ENCODE peak calls at places on chromosomes 1 and 21, in six cellular contexts. One of them, this sample, is unnamed.

GRCh38 chr1:7198664-7199063 is 413.4 kb downstream of the CAMTA1 start:
- DNase-seq in heart left ventricle: no peak
- DNase-seq in pancreas: no peak
- DNase-seq in sigmoid colon: no peak
- DNase-seq in breast epithelium: no peak
- DNase-seq in body of pancreas: no peak
- DNase-seq in this sample: no peak

GRCh38 chr1:105386489-105386888 is 1636.8 kb downstream of the AMY1C start:
- DNase-seq in heart left ventricle: peak; percentile 11
- DNase-seq in pancreas: no peak
- DNase-seq in sigmoid colon: no peak
- DNase-seq in breast epithelium: no peak
- DNase-seq in body of pancreas: no peak
- DNase-seq in this sample: no peak

GRCh38 chr1:209557216-209557615 is 26.3 kb upstream of the CAMK1G start:
- DNase-seq in heart left ventricle: no peak
- DNase-seq in pancreas: no peak
- DNase-seq in sigmoid colon: no peak
- DNase-seq in breast epithelium: no peak
- DNase-seq in body of pancreas: no peak
- DNase-seq in this sample: no peak

GRCh38 chr1:42937141-42937696 is 21.4 kb downstream of the SLC2A1 start:
- DNase-seq in heart left ventricle: no peak
- DNase-seq in pancreas: no peak
- DNase-seq in sigmoid colon: peak; percentile 37
- DNase-seq in breast epithelium: peak; percentile 34
- DNase-seq in body of pancreas: no peak
- DNase-seq in this sample: peak; percentile 14

GRCh38 chr1:7379445-7379971 is 391.6 kb upstream of the VAMP3 start:
- DNase-seq in heart left ventricle: no peak
- DNase-seq in pancreas: no peak
- DNase-seq in sigmoid colon: peak; percentile 88
- DNase-seq in breast epithelium: no peak
- DNase-seq in body of pancreas: no peak
- DNase-seq in this sample: no peak

GRCh38 chr1:45544530-45544929 is 6.1 kb upstream of the AKR1A1 start:
- DNase-seq in heart left ventricle: no peak
- DNase-seq in pancreas: no peak
- DNase-seq in sigmoid colon: no peak
- DNase-seq in breast epithelium: no peak
- DNase-seq in body of pancreas: no peak
- DNase-seq in this sample: no peak

GRCh38 chr1:38127432-38127831 is 80.8 kb upstream of the POU3F1 start:
- DNase-seq in heart left ventricle: no peak
- DNase-seq in pancreas: no peak
- DNase-seq in sigmoid colon: peak; percentile 12
- DNase-seq in breast epithelium: no peak
- DNase-seq in body of pancreas: peak; percentile 6
- DNase-seq in this sample: no peak

GRCh38 chr1:94416901-94417701 is 1.1 kb upstream of the ABCD3 start:
- DNase-seq in heart left ventricle: peak; percentile 45
- DNase-seq in pancreas: no peak
- DNase-seq in sigmoid colon: peak; percentile 69
- DNase-seq in breast epithelium: no peak
- DNase-seq in body of pancreas: peak; percentile 83
- DNase-seq in this sample: peak; percentile 33

GRCh38 chr1:199612976-199613774 is 414.3 kb upstream of the NR5A2 start:
- DNase-seq in heart left ventricle: no peak
- DNase-seq in pancreas: no peak
- DNase-seq in sigmoid colon: no peak
- DNase-seq in breast epithelium: no peak
- DNase-seq in body of pancreas: no peak
- DNase-seq in this sample: no peak

GRCh38 chr1:165257969-165258459 is 98.5 kb downstream of the LMX1A start:
- DNase-seq in heart left ventricle: peak; percentile 56
- DNase-seq in pancreas: peak; percentile 85
- DNase-seq in sigmoid colon: peak; percentile 69
- DNase-seq in breast epithelium: peak; percentile 68
- DNase-seq in body of pancreas: peak; percentile 87
- DNase-seq in this sample: peak; percentile 75

GRCh38 chr1:151156515-151156819 is at the start of gene TNFAIP8L2:
- DNase-seq in heart left ventricle: peak; percentile 52
- DNase-seq in pancreas: no peak
- DNase-seq in sigmoid colon: peak; percentile 75
- DNase-seq in breast epithelium: no peak
- DNase-seq in body of pancreas: peak; percentile 65
- DNase-seq in this sample: peak; percentile 57

GRCh38 chr1:208510192-208510952 is 266.2 kb upstream of the PLXNA2 start:
- DNase-seq in heart left ventricle: no peak
- DNase-seq in pancreas: no peak
- DNase-seq in sigmoid colon: no peak
- DNase-seq in breast epithelium: no peak
- DNase-seq in body of pancreas: no peak
- DNase-seq in this sample: no peak

GRCh38 chr21:39660596-39660995 is 47.9 kb downstream of the B3GALT5 start:
- DNase-seq in heart left ventricle: peak; percentile 67
- DNase-seq in pancreas: peak; percentile 59
- DNase-seq in sigmoid colon: peak; percentile 84
- DNase-seq in breast epithelium: no peak
- DNase-seq in body of pancreas: peak; percentile 71
- DNase-seq in this sample: no peak

GRCh38 chr1:26530898-26531598 is 1.5 kb downstream of the RPS6KA1 start:
- DNase-seq in heart left ventricle: no peak
- DNase-seq in pancreas: peak; percentile 80
- DNase-seq in sigmoid colon: no peak
- DNase-seq in breast epithelium: peak; percentile 67
- DNase-seq in body of pancreas: peak; percentile 89
- DNase-seq in this sample: no peak

GRCh38 chr1:230199034-230199433 is 132.0 kb downstream of the GALNT2 start:
- DNase-seq in heart left ventricle: no peak
- DNase-seq in pancreas: no peak
- DNase-seq in sigmoid colon: no peak
- DNase-seq in breast epithelium: no peak
- DNase-seq in body of pancreas: no peak
- DNase-seq in this sample: no peak

GRCh38 chr1:181482521-181483083 is 715 bp upstream of the CACNA1E start:
- DNase-seq in heart left ventricle: no peak
- DNase-seq in pancreas: no peak
- DNase-seq in sigmoid colon: no peak
- DNase-seq in breast epithelium: no peak
- DNase-seq in body of pancreas: peak; percentile 10
- DNase-seq in this sample: no peak

GRCh38 chr21:35045539-35046222 is 3.4 kb downstream of the RUNX1 start:
- DNase-seq in heart left ventricle: no peak
- DNase-seq in pancreas: no peak
- DNase-seq in sigmoid colon: no peak
- DNase-seq in breast epithelium: no peak
- DNase-seq in body of pancreas: no peak
- DNase-seq in this sample: no peak

GRCh38 chr1:225449774-225450173 is 21.9 kb upstream of the LBR start:
- DNase-seq in heart left ventricle: no peak
- DNase-seq in pancreas: no peak
- DNase-seq in sigmoid colon: peak; percentile 58
- DNase-seq in breast epithelium: no peak
- DNase-seq in body of pancreas: no peak
- DNase-seq in this sample: peak; percentile 50
- H3K4me1 ChIP-seq in heart left ventricle: peaks cover 37% of the 10 kb centered on the region
- H3K4me1 ChIP-seq in pancreas: peaks cover 8% of the 10 kb centered on the region
- H3K4me1 ChIP-seq in sigmoid colon: no peaks in the 10 kb centered on the region
- H3K4me1 ChIP-seq in breast epithelium: peaks cover 5% of the 10 kb centered on the region
- H3K4me1 ChIP-seq in body of pancreas: peaks cover 26% of the 10 kb centered on the region
- H3K4me1 ChIP-seq in this sample: peaks cover 73% of the 10 kb centered on the region

GRCh38 chr1:50418600-50419109 is 4.6 kb downstream of the DMRTA2 start:
- DNase-seq in heart left ventricle: no peak
- DNase-seq in pancreas: no peak
- DNase-seq in sigmoid colon: no peak
- DNase-seq in breast epithelium: no peak
- DNase-seq in body of pancreas: no peak
- DNase-seq in this sample: no peak

GRCh38 chr1:50420283-50420682 is 3.0 kb downstream of the DMRTA2 start:
- DNase-seq in heart left ventricle: no peak
- DNase-seq in pancreas: no peak
- DNase-seq in sigmoid colon: no peak
- DNase-seq in breast epithelium: no peak
- DNase-seq in body of pancreas: no peak
- DNase-seq in this sample: no peak

GRCh38 chr1:50419907-50420248 is 3.4 kb downstream of the DMRTA2 start:
- DNase-seq in heart left ventricle: no peak
- DNase-seq in pancreas: no peak
- DNase-seq in sigmoid colon: no peak
- DNase-seq in breast epithelium: no peak
- DNase-seq in body of pancreas: no peak
- DNase-seq in this sample: no peak

GRCh38 chr1:50417946-50418599 is 5.2 kb downstream of the DMRTA2 start:
- DNase-seq in heart left ventricle: no peak
- DNase-seq in pancreas: no peak
- DNase-seq in sigmoid colon: no peak
- DNase-seq in breast epithelium: no peak
- DNase-seq in body of pancreas: no peak
- DNase-seq in this sample: no peak

DNA sequence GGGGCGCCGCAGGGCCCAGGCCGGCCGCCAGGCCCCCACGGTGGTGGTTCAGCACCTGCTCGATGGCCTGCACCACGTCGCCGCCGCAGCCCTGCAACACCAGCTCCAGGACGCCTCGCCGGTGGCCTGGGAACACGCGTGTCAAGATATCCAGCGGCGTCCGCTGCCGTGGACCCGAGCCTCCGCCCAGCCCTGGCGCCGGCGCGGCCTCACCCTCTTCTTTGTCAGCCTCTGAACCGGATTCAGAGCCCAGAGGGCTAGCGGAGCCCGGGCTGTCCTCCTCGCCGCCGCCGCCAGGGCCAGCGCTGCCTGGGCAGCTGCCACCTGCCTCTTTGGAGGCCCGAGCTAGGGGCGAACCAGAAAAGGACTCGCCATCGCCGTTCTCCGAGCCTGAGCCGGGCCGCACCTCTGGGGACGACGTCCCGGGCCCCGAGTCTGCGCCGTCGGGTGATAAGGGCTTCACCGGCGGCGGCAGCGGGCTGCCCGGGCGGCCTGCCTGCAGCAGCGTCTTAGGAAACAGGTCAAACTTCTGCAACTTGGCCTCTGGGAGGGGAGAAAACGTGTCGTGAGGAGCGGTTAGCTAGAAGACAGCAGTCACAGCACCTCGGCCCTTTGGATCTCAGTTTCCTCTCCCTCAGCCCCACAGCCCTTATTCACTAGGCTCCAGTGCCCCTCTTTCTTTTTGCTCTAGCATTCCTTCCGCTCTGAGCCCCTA is 3.9 kb downstream of the DMRTA2 start:
- DNase-seq in heart left ventricle: no peak
- DNase-seq in pancreas: no peak
- DNase-seq in sigmoid colon: no peak
- DNase-seq in breast epithelium: no peak
- DNase-seq in body of pancreas: no peak
- DNase-seq in this sample: no peak
- TF ChIP-seq CTCF in heart left ventricle: no peak
- TF ChIP-seq CTCF in pancreas: peak; percentile 7
- TF ChIP-seq CTCF in sigmoid colon: no peak
- TF ChIP-seq CTCF in breast epithelium: no peak
- TF ChIP-seq CTCF in body of pancreas: no peak
- TF ChIP-seq CTCF in this sample: no peak

GRCh38 chr1:32966900-32967299 is 2.3 kb upstream of the RNF19B start:
- DNase-seq in heart left ventricle: no peak
- DNase-seq in pancreas: no peak
- DNase-seq in sigmoid colon: no peak
- DNase-seq in breast epithelium: no peak
- DNase-seq in body of pancreas: no peak
- DNase-seq in this sample: no peak

GRCh38 chr1:32967863-32968571 is 3.4 kb upstream of the RNF19B start:
- DNase-seq in heart left ventricle: no peak
- DNase-seq in pancreas: no peak
- DNase-seq in sigmoid colon: no peak
- DNase-seq in breast epithelium: no peak
- DNase-seq in body of pancreas: no peak
- DNase-seq in this sample: no peak

GRCh38 chr1:32963746-32964460 is 706 bp downstream of the RNF19B start:
- DNase-seq in heart left ventricle: peak; percentile 58
- DNase-seq in pancreas: peak; percentile 71
- DNase-seq in sigmoid colon: peak; percentile 84
- DNase-seq in breast epithelium: peak; percentile 81
- DNase-seq in body of pancreas: peak; percentile 64
- DNase-seq in this sample: peak; percentile 81

GRCh38 chr1:32964461-32965250 is at the start of gene RNF19B:
- DNase-seq in heart left ventricle: peak; percentile 95
- DNase-seq in pancreas: peak; percentile 96
- DNase-seq in sigmoid colon: peak; percentile 98
- DNase-seq in breast epithelium: peak; percentile 94
- DNase-seq in body of pancreas: peak; percentile 97
- DNase-seq in this sample: peak; percentile 97

GRCh38 chr1:32965251-32965643 is 638 bp upstream of the RNF19B start:
- DNase-seq in heart left ventricle: no peak
- DNase-seq in pancreas: no peak
- DNase-seq in sigmoid colon: no peak
- DNase-seq in breast epithelium: no peak
- DNase-seq in body of pancreas: no peak
- DNase-seq in this sample: no peak
- H3K4me3 ChIP-seq in heart left ventricle: peak overlapping the region; percentile 98
- H3K4me3 ChIP-seq in pancreas: peak overlapping the region; percentile 92
- H3K4me3 ChIP-seq in sigmoid colon: no peak overlapping the region
- H3K4me3 ChIP-seq in breast epithelium: peak overlapping the region; percentile 92
- H3K4me3 ChIP-seq in body of pancreas: no peak overlapping the region
- H3K4me3 ChIP-seq in this sample: peak overlapping the region; percentile 95

GRCh38 chr1:66283583-66284041 is 250.3 kb upstream of the SGIP1 start:
- DNase-seq in heart left ventricle: no peak
- DNase-seq in pancreas: no peak
- DNase-seq in sigmoid colon: no peak
- DNase-seq in breast epithelium: no peak
- DNase-seq in body of pancreas: no peak
- DNase-seq in this sample: no peak

GRCh38 chr1:66284746-66285145 is 249.2 kb upstream of the SGIP1 start:
- DNase-seq in heart left ventricle: no peak
- DNase-seq in pancreas: no peak
- DNase-seq in sigmoid colon: no peak
- DNase-seq in breast epithelium: no peak
- DNase-seq in body of pancreas: no peak
- DNase-seq in this sample: no peak

GRCh38 chr1:66282885-66283284 is 251.1 kb upstream of the SGIP1 start:
- DNase-seq in heart left ventricle: no peak
- DNase-seq in pancreas: no peak
- DNase-seq in sigmoid colon: no peak
- DNase-seq in breast epithelium: no peak
- DNase-seq in body of pancreas: no peak
- DNase-seq in this sample: no peak

GRCh38 chr1:66281808-66282207 is 252.1 kb upstream of the SGIP1 start:
- DNase-seq in heart left ventricle: no peak
- DNase-seq in pancreas: no peak
- DNase-seq in sigmoid colon: no peak
- DNase-seq in breast epithelium: no peak
- DNase-seq in body of pancreas: no peak
- DNase-seq in this sample: no peak

DNA sequence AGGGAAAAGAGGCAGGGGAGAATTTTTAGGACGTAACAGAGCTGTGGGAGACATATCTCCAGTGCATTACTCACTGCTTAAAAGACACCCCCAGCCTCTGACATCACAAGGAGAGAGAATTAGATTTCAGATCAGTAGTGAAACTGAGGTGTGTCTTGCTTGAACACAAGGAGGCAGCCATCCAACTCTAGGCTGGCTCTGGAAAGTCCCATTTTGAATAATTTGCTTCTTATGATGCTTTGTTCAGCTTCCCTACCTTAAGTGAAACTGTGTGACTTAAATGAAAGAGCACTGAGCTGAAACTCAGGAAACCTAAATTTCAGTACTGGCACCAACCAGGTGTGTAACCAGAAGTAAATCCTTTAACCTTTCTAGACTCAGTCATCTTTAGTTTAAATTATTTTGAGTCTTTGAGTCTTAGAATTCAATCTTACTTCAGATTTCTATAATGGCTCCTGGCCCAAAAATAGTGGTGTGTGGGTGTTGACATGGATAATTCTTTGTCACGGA is 251.6 kb upstream of the SGIP1 start:
- DNase-seq in heart left ventricle: peak; percentile 28
- DNase-seq in pancreas: no peak
- DNase-seq in sigmoid colon: no peak
- DNase-seq in breast epithelium: no peak
- DNase-seq in body of pancreas: no peak
- DNase-seq in this sample: no peak
- H3K4me1 ChIP-seq in heart left ventricle: peaks cover 23% of the 10 kb centered on the region
- H3K4me1 ChIP-seq in pancreas: no peaks in the 10 kb centered on the region
- H3K4me1 ChIP-seq in sigmoid colon: no peaks in the 10 kb centered on the region
- H3K4me1 ChIP-seq in breast epithelium: peaks cover 9% of the 10 kb centered on the region
- H3K4me1 ChIP-seq in body of pancreas: peaks cover 7% of the 10 kb centered on the region
- H3K4me1 ChIP-seq in this sample: peaks cover 48% of the 10 kb centered on the region